ENCODE peak calls at places on chromosomes 4 and X, in eight cellular contexts. One of them, this sample, is unnamed. For H3K9me3, the result is how much of the 10 kb centered on the place peaks cover.

GRCh38 chr4:6692806-6693205 is 872 bp upstream of the S100P start:
- DNase-seq in CD8-positive, alpha-beta memory T cell: no peak
- DNase-seq in H9: no peak
- DNase-seq in hepatocyte: peak
- DNase-seq in aorta: no peak
- DNase-seq in lung: no peak
- DNase-seq in body of pancreas: no peak
- DNase-seq in heart left ventricle: no peak
- DNase-seq in this sample: no peak

GRCh38 chrX:40501456-40501855 is 79.3 kb upstream of the ATP6AP2 start:
- DNase-seq in body of pancreas: no peak
- DNase-seq in hepatocyte: no peak
- DNase-seq in CD8-positive, alpha-beta memory T cell: no peak
- DNase-seq in H9: no peak
- DNase-seq in aorta: no peak
- DNase-seq in lung: no peak
- DNase-seq in heart left ventricle: no peak
- DNase-seq in this sample: no peak

GRCh38 chr4:139247656-139248238 is 32.3 kb downstream of the MGARP start:
- DNase-seq in body of pancreas: no peak
- DNase-seq in lung: no peak
- DNase-seq in CD8-positive, alpha-beta memory T cell: no peak
- DNase-seq in heart left ventricle: no peak
- DNase-seq in hepatocyte: no peak
- DNase-seq in H9: no peak
- DNase-seq in aorta: no peak
- DNase-seq in this sample: no peak

GRCh38 chr4:38266616-38267015 is 306.4 kb downstream of the PTTG2 start:
- DNase-seq in heart left ventricle: peak
- DNase-seq in CD8-positive, alpha-beta memory T cell: no peak
- DNase-seq in lung: no peak
- DNase-seq in H9: no peak
- DNase-seq in body of pancreas: no peak
- DNase-seq in aorta: no peak
- DNase-seq in hepatocyte: peak
- DNase-seq in this sample: no peak

GRCh38 chr4:98653006-98653405 is 5.4 kb downstream of the TSPAN5 start:
- DNase-seq in H9: no peak
- DNase-seq in aorta: no peak
- DNase-seq in body of pancreas: no peak
- DNase-seq in lung: no peak
- DNase-seq in hepatocyte: no peak
- DNase-seq in heart left ventricle: no peak
- DNase-seq in CD8-positive, alpha-beta memory T cell: no peak
- DNase-seq in this sample: no peak

GRCh38 chrX:153626863-153627674 is 19.9 kb upstream of the DUSP9 start:
- DNase-seq in body of pancreas: peak
- DNase-seq in aorta: peak
- DNase-seq in lung: no peak
- DNase-seq in H9: no peak
- DNase-seq in heart left ventricle: peak
- DNase-seq in hepatocyte: no peak
- DNase-seq in CD8-positive, alpha-beta memory T cell: no peak
- DNase-seq in this sample: peak

GRCh38 chrX:37599735-37600134 is 28.3 kb downstream of the LANCL3 start:
- DNase-seq in CD8-positive, alpha-beta memory T cell: no peak
- DNase-seq in lung: peak
- DNase-seq in H9: no peak
- DNase-seq in aorta: no peak
- DNase-seq in heart left ventricle: no peak
- DNase-seq in body of pancreas: peak
- DNase-seq in hepatocyte: no peak
- DNase-seq in this sample: no peak

GRCh38 chr4:129144755-129145206 is 48.8 kb downstream of the C4orf33 start:
- DNase-seq in body of pancreas: no peak
- DNase-seq in heart left ventricle: no peak
- DNase-seq in hepatocyte: no peak
- DNase-seq in CD8-positive, alpha-beta memory T cell: no peak
- DNase-seq in H9: no peak
- DNase-seq in aorta: no peak
- DNase-seq in lung: no peak
- DNase-seq in this sample: no peak

GRCh38 chr4:172149329-172149728 is 336.1 kb downstream of the GALNTL6 start:
- DNase-seq in heart left ventricle: no peak
- DNase-seq in CD8-positive, alpha-beta memory T cell: no peak
- DNase-seq in hepatocyte: no peak
- DNase-seq in aorta: no peak
- DNase-seq in H9: no peak
- DNase-seq in body of pancreas: no peak
- DNase-seq in lung: no peak
- DNase-seq in this sample: no peak

GRCh38 chrX:148784859-148785655 is 284.6 kb downstream of the AFF2 start:
- DNase-seq in hepatocyte: no peak
- DNase-seq in CD8-positive, alpha-beta memory T cell: no peak
- DNase-seq in aorta: no peak
- DNase-seq in H9: no peak
- DNase-seq in body of pancreas: no peak
- DNase-seq in lung: no peak
- DNase-seq in heart left ventricle: no peak
- DNase-seq in this sample: no peak

GRCh38 chrX:74119016-74119910 is 184.7 kb upstream of the ZCCHC13 start:
- DNase-seq in H9: no peak
- DNase-seq in hepatocyte: no peak
- DNase-seq in body of pancreas: no peak
- DNase-seq in CD8-positive, alpha-beta memory T cell: no peak
- DNase-seq in aorta: no peak
- DNase-seq in lung: no peak
- DNase-seq in heart left ventricle: no peak
- DNase-seq in this sample: no peak

GRCh38 chr4:184825394-184826314 is at the start of gene ACSL1:
- DNase-seq in lung: peak
- DNase-seq in heart left ventricle: peak
- DNase-seq in aorta: peak
- DNase-seq in hepatocyte: peak
- DNase-seq in body of pancreas: peak
- DNase-seq in H9: peak
- DNase-seq in CD8-positive, alpha-beta memory T cell: peak
- DNase-seq in this sample: peak

GRCh38 chr4:186137193-186137792 is 32.8 kb downstream of the FAM149A start:
- DNase-seq in heart left ventricle: no peak
- DNase-seq in CD8-positive, alpha-beta memory T cell: no peak
- DNase-seq in body of pancreas: peak
- DNase-seq in aorta: no peak
- DNase-seq in H9: no peak
- DNase-seq in hepatocyte: peak
- DNase-seq in lung: no peak
- DNase-seq in this sample: no peak

GRCh38 chr4:158805628-158806471 is 37.0 kb downstream of the FNIP2 start:
- DNase-seq in H9: no peak
- DNase-seq in hepatocyte: peak
- DNase-seq in aorta: no peak
- DNase-seq in lung: peak
- DNase-seq in body of pancreas: no peak
- DNase-seq in CD8-positive, alpha-beta memory T cell: no peak
- DNase-seq in heart left ventricle: peak
- DNase-seq in this sample: no peak

GRCh38 chrX:127389900-127390299 is 570.4 kb downstream of the PRR32 start:
- DNase-seq in lung: no peak
- DNase-seq in heart left ventricle: no peak
- DNase-seq in hepatocyte: no peak
- DNase-seq in H9: no peak
- DNase-seq in aorta: no peak
- DNase-seq in body of pancreas: no peak
- DNase-seq in CD8-positive, alpha-beta memory T cell: no peak
- DNase-seq in this sample: no peak

GRCh38 chrX:128929281-128930057 is 593.8 kb downstream of the SMARCA1 start:
- DNase-seq in heart left ventricle: no peak
- DNase-seq in H9: no peak
- DNase-seq in body of pancreas: no peak
- DNase-seq in CD8-positive, alpha-beta memory T cell: no peak
- DNase-seq in aorta: no peak
- DNase-seq in lung: no peak
- DNase-seq in hepatocyte: no peak
- DNase-seq in this sample: no peak

GRCh38 chrX:2690856-2691542 is at the start of gene CD99:
- DNase-seq in body of pancreas: peak
- DNase-seq in H9: peak
- DNase-seq in aorta: peak
- DNase-seq in CD8-positive, alpha-beta memory T cell: peak
- DNase-seq in heart left ventricle: peak
- DNase-seq in lung: peak
- DNase-seq in hepatocyte: peak
- DNase-seq in this sample: peak

GRCh38 chrX:107894038-107894437 is 68.4 kb downstream of the MID2 start:
- DNase-seq in H9: no peak
- DNase-seq in lung: no peak
- DNase-seq in hepatocyte: peak
- DNase-seq in body of pancreas: no peak
- DNase-seq in CD8-positive, alpha-beta memory T cell: no peak
- DNase-seq in aorta: no peak
- DNase-seq in heart left ventricle: no peak
- DNase-seq in this sample: no peak

GRCh38 chr4:61246003-61246402 is 45.9 kb downstream of the ADGRL3 start:
- DNase-seq in H9: no peak
- DNase-seq in hepatocyte: no peak
- DNase-seq in CD8-positive, alpha-beta memory T cell: no peak
- DNase-seq in aorta: no peak
- DNase-seq in heart left ventricle: peak
- DNase-seq in body of pancreas: no peak
- DNase-seq in lung: no peak
- DNase-seq in this sample: no peak

GRCh38 chr4:4572821-4573220 is 31.0 kb upstream of the STX18 start:
- DNase-seq in H9: no peak
- DNase-seq in heart left ventricle: no peak
- DNase-seq in CD8-positive, alpha-beta memory T cell: no peak
- DNase-seq in aorta: no peak
- DNase-seq in body of pancreas: no peak
- DNase-seq in hepatocyte: no peak
- DNase-seq in lung: no peak
- DNase-seq in this sample: no peak

GRCh38 chrX:65667503-65668355 is at the start of gene MSN:
- DNase-seq in lung: peak
- DNase-seq in aorta: peak
- DNase-seq in body of pancreas: peak
- DNase-seq in CD8-positive, alpha-beta memory T cell: peak
- DNase-seq in H9: peak
- DNase-seq in heart left ventricle: peak
- DNase-seq in hepatocyte: peak
- DNase-seq in this sample: peak

DNA sequence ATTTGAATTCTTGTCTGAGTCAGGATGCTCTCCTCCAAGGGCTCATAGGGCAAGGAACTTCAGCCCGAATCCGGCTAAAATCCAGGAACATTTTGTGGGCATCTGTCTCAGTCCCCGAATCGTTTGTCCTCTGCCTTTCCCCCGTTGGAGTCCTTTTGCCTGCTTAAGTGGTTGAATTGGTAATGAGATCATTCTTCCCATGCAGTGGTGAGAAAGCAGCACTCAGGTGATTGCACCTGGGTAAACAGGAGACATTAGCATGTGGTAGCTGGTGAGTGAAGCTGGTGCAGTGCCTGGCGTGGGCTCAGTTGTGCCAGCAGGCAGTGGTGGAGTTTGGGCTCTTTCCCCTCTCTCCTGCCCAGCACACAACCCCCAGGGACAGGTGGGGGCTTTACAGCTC is 61.9 kb upstream of the MTM1 start:
- DNase-seq in CD8-positive, alpha-beta memory T cell: no peak
- DNase-seq in aorta: no peak
- DNase-seq in H9: peak
- DNase-seq in heart left ventricle: no peak
- DNase-seq in hepatocyte: no peak
- DNase-seq in body of pancreas: peak
- DNase-seq in lung: no peak
- DNase-seq in this sample: no peak
- H3K9me3 ChIP-seq in CD8-positive, alpha-beta memory T cell: under half
- H3K9me3 ChIP-seq in aorta: under half
- H3K9me3 ChIP-seq in H9: under half
- H3K9me3 ChIP-seq in heart left ventricle: under half
- H3K9me3 ChIP-seq in hepatocyte: under half
- H3K9me3 ChIP-seq in body of pancreas: under half
- H3K9me3 ChIP-seq in lung: under half
- H3K9me3 ChIP-seq in this sample: under half

GRCh38 chr4:153402366-153402765 is 57.9 kb downstream of the MND1 start:
- DNase-seq in body of pancreas: no peak
- DNase-seq in H9: no peak
- DNase-seq in heart left ventricle: no peak
- DNase-seq in aorta: no peak
- DNase-seq in lung: no peak
- DNase-seq in CD8-positive, alpha-beta memory T cell: no peak
- DNase-seq in hepatocyte: no peak
- DNase-seq in this sample: no peak

GRCh38 chr4:153394945-153395344 is 50.5 kb downstream of the MND1 start:
- DNase-seq in H9: no peak
- DNase-seq in hepatocyte: no peak
- DNase-seq in body of pancreas: no peak
- DNase-seq in heart left ventricle: no peak
- DNase-seq in CD8-positive, alpha-beta memory T cell: no peak
- DNase-seq in aorta: no peak
- DNase-seq in lung: no peak
- DNase-seq in this sample: no peak

GRCh38 chr4:153399358-153399757 is 54.9 kb downstream of the MND1 start:
- DNase-seq in lung: no peak
- DNase-seq in hepatocyte: no peak
- DNase-seq in CD8-positive, alpha-beta memory T cell: no peak
- DNase-seq in H9: no peak
- DNase-seq in aorta: no peak
- DNase-seq in heart left ventricle: no peak
- DNase-seq in body of pancreas: no peak
- DNase-seq in this sample: no peak

GRCh38 chr4:153401501-153401900 is 57.0 kb downstream of the MND1 start:
- DNase-seq in aorta: no peak
- DNase-seq in body of pancreas: no peak
- DNase-seq in CD8-positive, alpha-beta memory T cell: no peak
- DNase-seq in hepatocyte: no peak
- DNase-seq in H9: no peak
- DNase-seq in heart left ventricle: no peak
- DNase-seq in lung: no peak
- DNase-seq in this sample: no peak

GRCh38 chr4:153398713-153399112 is 54.2 kb downstream of the MND1 start:
- DNase-seq in heart left ventricle: no peak
- DNase-seq in aorta: no peak
- DNase-seq in lung: no peak
- DNase-seq in H9: no peak
- DNase-seq in body of pancreas: no peak
- DNase-seq in hepatocyte: peak
- DNase-seq in CD8-positive, alpha-beta memory T cell: no peak
- DNase-seq in this sample: no peak
- H3K9me3 ChIP-seq in heart left ventricle: under half
- H3K9me3 ChIP-seq in aorta: under half
- H3K9me3 ChIP-seq in lung: under half
- H3K9me3 ChIP-seq in H9: under half
- H3K9me3 ChIP-seq in body of pancreas: under half
- H3K9me3 ChIP-seq in hepatocyte: under half
- H3K9me3 ChIP-seq in CD8-positive, alpha-beta memory T cell: under half
- H3K9me3 ChIP-seq in this sample: under half

GRCh38 chr4:71907782-71908181 is 123.9 kb upstream of the GC start:
- DNase-seq in lung: no peak
- DNase-seq in body of pancreas: no peak
- DNase-seq in heart left ventricle: no peak
- DNase-seq in aorta: no peak
- DNase-seq in CD8-positive, alpha-beta memory T cell: no peak
- DNase-seq in hepatocyte: peak
- DNase-seq in H9: no peak
- DNase-seq in this sample: no peak
- H3K9me3 ChIP-seq in lung: under half
- H3K9me3 ChIP-seq in body of pancreas: under half
- H3K9me3 ChIP-seq in heart left ventricle: under half
- H3K9me3 ChIP-seq in aorta: under half
- H3K9me3 ChIP-seq in CD8-positive, alpha-beta memory T cell: under half
- H3K9me3 ChIP-seq in hepatocyte: under half
- H3K9me3 ChIP-seq in H9: under half
- H3K9me3 ChIP-seq in this sample: under half

GRCh38 chr4:374298-375160 is 36.9 kb downstream of the ZNF141 start:
- DNase-seq in heart left ventricle: no peak
- DNase-seq in body of pancreas: no peak
- DNase-seq in lung: no peak
- DNase-seq in H9: no peak
- DNase-seq in aorta: no peak
- DNase-seq in CD8-positive, alpha-beta memory T cell: no peak
- DNase-seq in hepatocyte: no peak
- DNase-seq in this sample: no peak
- H3K9me3 ChIP-seq in heart left ventricle: half or more
- H3K9me3 ChIP-seq in body of pancreas: under half
- H3K9me3 ChIP-seq in lung: half or more
- H3K9me3 ChIP-seq in H9: half or more
- H3K9me3 ChIP-seq in aorta: under half
- H3K9me3 ChIP-seq in CD8-positive, alpha-beta memory T cell: half or more
- H3K9me3 ChIP-seq in hepatocyte: half or more
- H3K9me3 ChIP-seq in this sample: half or more

This sample was measured in right lobe of liver.